ENCODE peak calls at places on chromosomes 1 and 21, in six cellular contexts. H, S, C, B, O and F are unnamed samples.

GRCh38 chr1:237590381-237590780 is 300.3 kb downstream of the ZP4 start:
- DNase-seq in H (no peak), S (no peak), C (no peak), B (no peak), O (no peak), F (no peak)

GRCh38 chr1:158286966-158287365 is 2.8 kb upstream of the CD1C start:
- DNase-seq in H (no peak), S (no peak), C (no peak), B (no peak), O (no peak), F (no peak)

GRCh38 chr1:111505641-111506119 is 2.2 kb upstream of the ADORA3 start:
- DNase-seq in H (no peak), S (no peak), C (peak), B (no peak), O (no peak), F (no peak)

GRCh38 chr1:197341626-197342025 is 73.6 kb downstream of the CRB1 start:
- DNase-seq in H (no peak), S (no peak), C (no peak), B (no peak), O (no peak), F (no peak)

GRCh38 chr1:209416009-209416408 is 167.5 kb upstream of the CAMK1G start:
- DNase-seq in H (peak), S (no peak), C (no peak), B (no peak), O (peak), F (peak)

GRCh38 chr21:37200641-37201480 is 66.3 kb downstream of the VPS26C start:
- DNase-seq in H (no peak), S (no peak), C (no peak), B (no peak), O (no peak), F (no peak)

GRCh38 chr1:25197235-25197930 is 34.9 kb downstream of the SYF2 start:
- DNase-seq in H (no peak), S (no peak), C (no peak), B (no peak), O (no peak), F (no peak)

GRCh38 chr1:158329807-158330206 is 1.5 kb downstream of the CD1B start:
- DNase-seq in H (no peak), S (no peak), C (peak), B (no peak), O (peak), F (no peak)

GRCh38 chr1:219692981-219693380 is 80.1 kb upstream of the ZC3H11B start:
- DNase-seq in H (peak), S (no peak), C (peak), B (no peak), O (no peak), F (no peak)

GRCh38 chr1:55164906-55165305 is 50.3 kb downstream of the USP24 start:
- DNase-seq in H (no peak), S (no peak), C (no peak), B (no peak), O (no peak), F (no peak)

GRCh38 chr1:17392199-17392740 is 20.3 kb downstream of the PADI6 start:
- DNase-seq in H (no peak), S (no peak), C (no peak), B (no peak), O (no peak), F (no peak)

GRCh38 chr1:117569956-117570355 is 35.9 kb upstream of the TENT5C start:
- DNase-seq in H (no peak), S (no peak), C (no peak), B (no peak), O (no peak), F (no peak)

GRCh38 chr1:231885209-231885854 is 258.7 kb downstream of the DISC1 start:
- DNase-seq in H (peak), S (peak), C (no peak), B (no peak), O (peak), F (no peak)

GRCh38 chr1:231878737-231879136 is 252.1 kb downstream of the DISC1 start:
- DNase-seq in H (no peak), S (no peak), C (no peak), B (no peak), O (no peak), F (no peak)

GRCh38 chr1:231879296-231879695 is 252.7 kb downstream of the DISC1 start:
- DNase-seq in H (no peak), S (no peak), C (no peak), B (no peak), O (no peak), F (no peak)

DNA sequence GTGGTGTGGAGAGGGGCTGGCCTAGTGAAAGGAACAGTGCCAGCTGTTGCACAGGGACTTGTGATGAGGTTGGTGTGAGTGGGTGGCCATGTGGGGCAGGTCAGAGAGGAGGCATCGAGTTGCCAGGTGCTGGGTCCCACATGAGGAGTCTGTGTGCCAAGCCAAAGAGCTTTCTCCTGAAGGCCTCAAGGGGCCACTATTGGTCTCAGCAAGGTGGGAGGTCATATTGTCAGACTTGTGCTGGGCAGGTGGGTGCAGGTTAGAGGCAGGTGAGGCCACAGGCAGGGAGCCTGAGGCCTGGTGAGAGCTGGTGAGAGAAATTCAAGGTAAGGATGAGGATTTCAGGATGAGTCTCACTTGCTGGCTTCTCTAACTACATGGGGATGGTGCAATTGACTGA is 256.8 kb downstream of the DISC1 start:
- DNase-seq in H (no peak), S (no peak), C (no peak), B (peak), O (no peak), F (no peak)
- TF ChIP-seq CTCF in H (no peak), S (no peak), C (peak), B (peak), O (peak), F (no peak)

DNA sequence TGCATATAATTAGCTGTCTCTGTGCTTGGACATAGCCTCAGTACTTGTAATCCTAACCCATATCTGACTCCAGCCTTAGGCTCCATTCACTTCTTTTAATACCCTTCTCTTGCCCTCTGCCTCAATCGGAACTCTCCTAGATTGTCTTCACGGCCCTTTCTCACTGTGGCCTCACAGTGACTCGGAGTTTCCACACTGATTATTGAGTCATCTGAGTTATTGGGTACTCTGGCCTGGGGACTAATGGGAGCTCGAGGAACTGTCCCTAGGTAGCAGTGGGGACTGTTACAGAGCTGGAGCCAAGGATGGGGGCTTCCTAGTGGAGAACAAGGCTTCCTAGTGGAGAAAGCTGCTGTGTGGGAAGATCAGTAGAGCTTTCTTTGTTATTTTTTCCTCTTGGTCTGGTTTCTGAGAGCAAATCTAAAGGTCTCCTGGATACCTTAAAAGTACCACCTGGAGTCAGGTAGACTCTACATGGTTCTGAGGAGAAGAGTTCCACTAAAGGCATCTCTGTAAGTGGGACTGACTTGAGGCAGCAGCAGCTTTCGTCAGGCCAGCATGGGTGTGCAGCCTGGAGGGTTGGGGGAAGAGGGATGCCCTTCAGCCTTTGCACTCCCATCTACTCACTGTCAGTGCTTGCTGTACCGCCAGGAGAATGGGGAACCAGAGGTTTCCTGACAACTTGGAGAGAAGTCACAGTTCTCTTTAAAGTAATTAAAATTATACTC is 17.1 kb downstream of the TRAF5 start:
- DNase-seq in H (peak), S (no peak), C (no peak), B (no peak), O (peak), F (no peak)
- H3K27ac ChIP-seq in H (no peak), S (no peak), C (no peak), B (no peak), O (no peak), F (no peak)

DNA sequence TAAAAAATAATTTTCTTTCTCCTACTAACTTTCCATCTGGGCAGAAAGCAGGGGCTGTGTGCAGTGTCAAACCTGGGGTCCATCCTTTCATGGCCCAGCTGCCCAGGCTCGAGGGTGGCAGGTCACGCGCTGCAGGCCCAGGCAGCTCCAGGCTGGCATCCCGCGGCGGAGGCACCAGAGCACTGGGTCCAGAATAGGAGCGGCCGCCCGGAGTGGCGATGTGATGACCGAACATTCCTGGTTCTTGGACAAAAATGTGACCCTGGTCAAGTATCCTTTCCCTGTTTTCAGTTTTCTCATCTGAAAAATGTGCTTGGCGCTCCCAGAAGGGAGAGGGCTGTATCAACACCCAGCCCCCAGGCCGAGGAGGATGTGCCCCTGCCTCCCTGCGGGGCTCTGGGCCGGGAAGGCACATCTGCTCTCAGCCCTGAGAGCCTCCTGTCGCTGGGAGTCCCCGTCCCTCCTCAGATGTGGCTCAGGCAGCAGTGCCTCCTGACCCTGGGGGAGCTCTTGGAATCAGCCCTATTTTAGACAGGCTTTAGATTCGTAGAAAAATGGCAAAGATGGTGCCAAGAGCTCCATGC is 29.3 kb downstream of the SLX9 start:
- DNase-seq in H (no peak), S (no peak), C (no peak), B (no peak), O (no peak), F (no peak)
- H2AFZ ChIP-seq in H (peak), S (no peak), C (no peak), B (no peak), O (no peak), F (no peak)

GRCh38 chr1:205375816-205376545 is 19.3 kb upstream of the KLHDC8A start:
- DNase-seq in H (peak), S (peak), C (no peak), B (peak), O (peak), F (no peak)
- TF ChIP-seq CTCF in H (peak), S (no peak), C (no peak), B (no peak), O (no peak), F (no peak)

GRCh38 chr1:9907441-9907840 is 2.6 kb downstream of the CTNNBIP1 start:
- DNase-seq in H (no peak), S (no peak), C (no peak), B (no peak), O (no peak), F (no peak)
- H3K27ac ChIP-seq in H (no peak), S (no peak), C (no peak), B (no peak), O (no peak), F (no peak)

GRCh38 chr1:217088521-217089221 is 365.4 kb upstream of the ESRRG start:
- DNase-seq in H (peak), S (peak), C (no peak), B (peak), O (no peak), F (no peak)
- H2AFZ ChIP-seq in H (peak), S (peak), C (peak), B (peak), O (peak), F (no peak)

GRCh38 chr1:93178418-93178817 is 1.8 kb downstream of the TMED5 start:
- DNase-seq in H (peak), S (peak), C (no peak), B (no peak), O (no peak), F (no peak)

GRCh38 chr1:93180723-93181613 is at the start of gene CCDC18:
- DNase-seq in H (peak), S (peak), C (peak), B (no peak), O (peak), F (no peak)

GRCh38 chr1:93177991-93178390 is 2.2 kb downstream of the TMED5 start:
- DNase-seq in H (peak), S (peak), C (no peak), B (no peak), O (peak), F (peak)

GRCh38 chr1:93179886-93180722 is at the start of gene TMED5:
- DNase-seq in H (peak), S (peak), C (peak), B (peak), O (peak), F (peak)
- TF ChIP-seq CTCF in H (peak), S (peak), C (no peak), B (peak), O (no peak), F (peak)

DNA sequence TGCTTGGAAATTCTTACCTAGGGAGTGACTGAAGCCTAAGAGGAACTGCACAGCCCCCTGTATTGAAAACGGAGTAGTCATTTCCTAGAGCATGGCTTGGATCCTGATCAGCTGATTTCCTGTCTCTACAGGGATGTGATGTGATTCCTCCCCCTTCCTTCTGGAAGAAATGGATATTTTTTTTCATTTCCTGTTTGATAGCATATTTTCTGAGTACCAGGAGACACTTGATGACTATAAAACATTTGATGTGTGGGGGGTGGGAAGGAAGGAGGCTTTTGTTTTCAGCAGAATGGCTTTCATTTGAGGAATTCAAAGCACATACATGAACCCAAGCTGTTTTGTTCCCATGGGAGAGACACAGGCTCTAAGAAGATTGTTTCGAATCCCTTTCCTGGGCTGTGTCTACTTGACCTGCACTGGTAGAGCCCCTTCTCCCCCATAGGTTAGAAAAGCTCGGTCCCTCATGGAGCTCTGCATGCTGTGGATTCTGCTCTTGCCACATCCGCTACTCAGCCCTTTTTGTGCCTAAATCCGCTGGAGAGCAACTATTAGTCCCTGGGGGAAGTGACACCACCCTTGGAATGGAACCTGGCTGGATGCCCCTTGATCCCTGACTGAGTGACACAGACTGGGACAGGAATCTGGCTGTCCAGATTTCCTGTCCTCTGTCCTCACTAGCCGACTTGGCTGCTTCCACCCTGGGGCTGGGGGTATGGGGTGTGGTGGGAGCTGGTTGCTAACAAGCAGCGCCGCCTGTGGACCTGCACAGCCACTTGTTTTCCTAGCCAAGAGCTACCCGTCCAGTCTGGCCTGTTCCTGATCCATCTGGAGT is 71.8 kb upstream of the MACF1 start:
- DNase-seq in H (peak), S (peak), C (no peak), B (peak), O (peak), F (peak)
- H3K27ac ChIP-seq in H (peak), S (peak), C (no peak), B (peak), O (peak), F (peak)